ENCODE peak calls at places on chromosome 3, in six cellular contexts. K is body of pancreas, C is astrocyte, N is aorta, Z is thoracic aorta, F is iPS DF 6.9. E is an unnamed sample. For H3K4me1, the result is how much of the 10 kb centered on the place peaks cover.

GRCh38 chr3:124559650-124560405 is 170.4 kb upstream of the UMPS start:
- DNase-seq in Z (no peak), F (peak), C (peak), N (peak), K (peak), E (peak)

GRCh38 chr3:24318668-24319287 is 175.9 kb downstream of the THRB start:
- DNase-seq in N (no peak), K (no peak), Z (no peak), C (peak), F (no peak), E (no peak)

GRCh38 chr3:43766672-43767465 is 76.1 kb downstream of the ABHD5 start:
- DNase-seq in N (no peak), C (peak), K (no peak), Z (no peak), F (no peak), E (no peak)

GRCh38 chr3:126552688-126553283 is 5.9 kb downstream of the C3orf22 start:
- DNase-seq in K (no peak), F (no peak), C (no peak), Z (no peak), N (no peak), E (peak)

GRCh38 chr3:187208159-187208558 is 10.9 kb downstream of the RTP1 start:
- DNase-seq in K (no peak), N (no peak), Z (no peak), C (peak), F (no peak), E (no peak)

GRCh38 chr3:13698498-13698897 is 149.6 kb downstream of the FBLN2 start:
- DNase-seq in K (no peak), Z (no peak), C (no peak), F (no peak), N (no peak), E (no peak)

GRCh38 chr3:197613187-197613586 is 57.4 kb upstream of the BDH1 start:
- DNase-seq in C (no peak), N (no peak), K (no peak), F (no peak), Z (no peak), E (no peak)

GRCh38 chr3:108006077-108006675 is 84.7 kb downstream of the CD47 start:
- DNase-seq in K (peak), F (no peak), C (peak), N (no peak), Z (no peak), E (peak)

GRCh38 chr3:108202080-108202479 is 20.1 kb downstream of the IFT57 start:
- DNase-seq in N (no peak), K (no peak), Z (no peak), C (peak), F (no peak), E (no peak)

GRCh38 chr3:130950641-130951040 is 56.8 kb downstream of the ATP2C1 start:
- DNase-seq in N (no peak), Z (no peak), K (no peak), C (peak), F (no peak), E (no peak)

GRCh38 chr3:119731545-119732343 is 28.9 kb downstream of the CFAP91 start:
- DNase-seq in C (peak), K (no peak), N (no peak), Z (no peak), F (no peak), E (no peak)

GRCh38 chr3:99167016-99167415 is 265.5 kb upstream of the DCBLD2 start:
- DNase-seq in K (no peak), C (no peak), N (no peak), F (no peak), Z (no peak), E (no peak)

GRCh38 chr3:25448750-25449684 is 21.0 kb downstream of the RARB start:
- DNase-seq in F (no peak), Z (peak), K (peak), N (peak), C (peak), E (peak)

GRCh38 chr3:50237754-50238548 is 1.9 kb downstream of the GNAI2 start:
- DNase-seq in K (peak), C (peak), Z (peak), N (peak), F (no peak), E (peak)

GRCh38 chr3:69255928-69256327 is 130.0 kb downstream of the FRMD4B start:
- DNase-seq in F (no peak), K (no peak), N (no peak), C (no peak), Z (no peak), E (no peak)

GRCh38 chr3:160444411-160444810 is 5.2 kb downstream of the TRIM59 start:
- DNase-seq in N (no peak), F (no peak), C (no peak), K (no peak), Z (no peak), E (no peak)

GRCh38 chr3:146308682-146309081 is 57.8 kb upstream of the PLSCR4 start:
- DNase-seq in F (no peak), Z (no peak), K (no peak), N (no peak), C (peak), E (no peak)

GRCh38 chr3:198028718-198029117 is 68.7 kb downstream of the LMLN start:
- DNase-seq in Z (no peak), F (no peak), C (peak), K (no peak), N (no peak), E (no peak)

GRCh38 chr3:171755015-171755589 is 55.2 kb downstream of the PLD1 start:
- DNase-seq in Z (no peak), C (no peak), F (no peak), N (no peak), K (no peak), E (no peak)

GRCh38 chr3:28039829-28040228 is 201.6 kb upstream of the CMC1 start:
- DNase-seq in Z (no peak), K (no peak), C (no peak), F (no peak), N (no peak), E (no peak)

GRCh38 chr3:146161725-146162047 is 702 bp upstream of the PLOD2 start:
- DNase-seq in N (peak), Z (no peak), F (no peak), C (peak), K (peak), E (no peak)

GRCh38 chr3:195178124-195178910 is 92.6 kb downstream of the XXYLT1 start:
- DNase-seq in K (no peak), Z (no peak), F (no peak), N (no peak), C (no peak), E (no peak)

GRCh38 chr3:100880072-100880471 is 113.1 kb downstream of the ABI3BP start:
- DNase-seq in C (no peak), Z (no peak), K (peak), N (peak), F (no peak), E (no peak)

GRCh38 chr3:88984266-88984665 is 123.2 kb upstream of the EPHA3 start:
- DNase-seq in F (no peak), K (no peak), Z (no peak), N (no peak), C (peak), E (no peak)

GRCh38 chr3:53230789-53231188 is 25.0 kb downstream of the TKT start:
- DNase-seq in K (no peak), F (no peak), C (no peak), N (no peak), Z (no peak), E (peak)

GRCh38 chr3:101519685-101520365 is 6.8 kb upstream of the SENP7 start:
- DNase-seq in Z (no peak), F (no peak), C (no peak), N (no peak), K (peak), E (no peak)

GRCh38 chr3:69304396-69304795 is 81.5 kb downstream of the FRMD4B start:
- DNase-seq in C (no peak), N (no peak), K (no peak), F (no peak), Z (no peak), E (no peak)

GRCh38 chr3:177071496-177072156 is 125.7 kb downstream of the TBL1XR1 start:
- DNase-seq in F (no peak), N (no peak), K (no peak), Z (no peak), C (no peak), E (no peak)

GRCh38 chr3:9298236-9298635 is 48.8 kb upstream of the SRGAP3 start:
- DNase-seq in N (no peak), K (no peak), F (no peak), Z (no peak), C (peak), E (no peak)

GRCh38 chr3:160784853-160785252 is 28.8 kb downstream of the PPM1L start:
- DNase-seq in Z (no peak), F (no peak), N (no peak), K (peak), C (no peak), E (no peak)

GRCh38 chr3:188972313-188972712 is 199.5 kb upstream of the TPRG1 start:
- DNase-seq in N (no peak), K (no peak), F (no peak), Z (no peak), C (no peak), E (no peak)

GRCh38 chr3:69309810-69310209 is 76.1 kb downstream of the FRMD4B start:
- DNase-seq in K (peak), C (peak), N (no peak), F (no peak), Z (no peak), E (no peak)

GRCh38 chr3:160437083-160437455 is 12.5 kb downstream of the TRIM59 start:
- DNase-seq in K (no peak), F (no peak), N (no peak), Z (no peak), C (no peak), E (no peak)

GRCh38 chr3:32004111-32004790 is 22.7 kb downstream of the ZNF860 start:
- DNase-seq in C (no peak), N (no peak), K (no peak), Z (no peak), F (no peak), E (no peak)
- H3K4me1 ChIP-seq in C (under half), N (under half), K (under half), Z (under half), F (under half), E (under half)

GRCh38 chr3:149647812-149648211 is 10.0 kb downstream of the WWTR1 start:
- DNase-seq in C (no peak), N (no peak), Z (no peak), F (no peak), K (no peak), E (no peak)

GRCh38 chr3:149648525-149648924 is 9.3 kb downstream of the WWTR1 start:
- DNase-seq in Z (no peak), C (peak), K (peak), F (no peak), N (no peak), E (no peak)

GRCh38 chr3:149647285-149647684 is 10.5 kb downstream of the WWTR1 start:
- DNase-seq in Z (no peak), F (no peak), N (no peak), K (no peak), C (no peak), E (no peak)

GRCh38 chr3:149643482-149643798 is 14.4 kb downstream of the WWTR1 start:
- DNase-seq in Z (no peak), C (no peak), F (no peak), K (no peak), N (no peak), E (no peak)

DNA sequence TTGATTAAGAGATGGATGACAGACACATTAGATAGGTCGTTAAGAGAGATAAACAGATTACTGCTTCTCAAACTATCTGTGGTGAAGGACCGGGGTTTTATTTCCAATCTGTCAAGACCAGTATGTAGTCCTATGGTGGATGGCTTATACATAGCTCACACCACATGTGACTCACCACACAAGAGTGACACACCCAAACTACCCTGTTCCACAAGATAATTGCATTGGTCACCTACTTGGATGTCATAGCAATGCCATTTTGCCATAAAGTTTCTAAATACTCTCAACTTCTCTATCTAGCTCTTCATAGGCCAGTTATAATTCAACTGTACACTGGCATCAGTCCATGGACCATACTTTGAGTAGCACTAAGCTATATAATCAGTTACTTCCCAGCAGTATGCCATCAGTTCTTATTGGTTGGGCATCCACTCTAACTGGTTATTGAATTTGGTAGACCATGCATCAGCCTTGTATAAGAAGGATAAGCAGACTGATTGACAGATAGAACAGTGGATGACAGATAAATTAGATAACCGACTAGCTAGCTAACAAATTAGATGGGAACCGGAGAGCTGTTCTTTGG is 11.6 kb downstream of the WWTR1 start:
- DNase-seq in F (no peak), K (no peak), Z (no peak), N (no peak), C (peak), E (no peak)
- H3K27ac ChIP-seq in F (no peak), K (no peak), Z (peak), N (no peak), C (no peak), E (no peak)

DNA sequence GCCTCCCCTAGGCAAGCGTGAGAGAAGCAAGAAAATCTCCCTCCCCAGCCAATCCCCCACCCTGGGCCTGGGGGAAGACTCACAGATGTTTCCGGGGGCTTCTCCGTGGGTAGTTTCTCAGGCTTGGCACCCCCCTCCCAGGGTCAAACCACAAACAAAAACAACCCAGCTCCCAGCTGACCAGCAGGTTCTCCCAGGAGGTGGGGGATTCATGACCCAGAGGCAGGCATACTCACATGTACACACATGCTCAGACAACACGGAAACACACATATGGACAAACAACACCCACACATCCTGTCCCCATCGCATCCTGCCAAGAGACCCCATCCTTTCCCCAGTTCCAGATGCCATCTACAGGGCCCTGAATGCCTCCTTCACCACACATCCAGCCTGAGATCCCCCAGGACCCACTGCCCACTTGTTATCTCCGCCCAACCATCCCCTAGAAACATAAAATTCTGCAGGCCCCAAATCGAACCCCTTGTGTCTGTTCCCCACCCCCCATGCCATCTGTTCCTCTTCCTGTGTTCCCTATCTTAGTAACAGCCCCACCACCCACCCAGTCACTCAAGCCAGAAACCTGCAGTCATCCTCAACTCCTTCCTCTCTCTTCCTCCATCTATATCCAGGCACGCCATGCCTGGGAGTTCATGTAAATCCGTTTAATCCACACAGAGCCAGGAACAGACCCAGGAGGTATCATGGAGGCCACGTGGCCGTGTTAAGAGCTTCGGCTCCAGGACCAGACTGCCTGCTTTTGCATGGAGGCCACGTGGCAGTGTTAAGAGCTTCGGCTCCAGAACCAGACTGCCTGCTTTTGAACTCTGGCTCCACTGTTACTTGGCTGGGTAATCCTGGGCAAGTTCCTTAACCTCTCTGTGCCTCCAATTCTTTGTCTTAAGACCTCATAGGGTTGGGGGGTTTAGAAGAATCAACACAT is 5.0 kb downstream of the CSRNP1 start:
- DNase-seq in C (peak), N (no peak), Z (no peak), K (peak), F (no peak), E (no peak)
- H3K4me3 ChIP-seq in C (peak), N (no peak), Z (peak), K (no peak), F (no peak), E (peak)

GRCh38 chr3:15292765-15293522 is 39.4 kb downstream of the SH3BP5 start:
- DNase-seq in F (no peak), Z (no peak), K (peak), C (peak), N (peak), E (peak)
- H3K4me1 ChIP-seq in F (under half), Z (under half), K (under half), C (under half), N (under half), E (half or more)